ENCODE peak calls at places on chromosomes 13 and 19, in eight cellular contexts. R is SK-N-SH, Y is fibroblast of lung, J is left lung, B is suprapubic skin, U is neuronal stem cell, K is heart right ventricle, O is RWPE2. C is an unnamed sample. For H3K4me1, the result is how much of the 10 kb centered on the place peaks cover.

GRCh38 chr19:42253245-42254082 is 1.5 kb downstream of the ERF start:
- DNase-seq in R (peak), Y (peak), J (peak), B (peak), U (peak), K (peak), O (no peak), C (peak)

GRCh38 chr19:2167896-2168618 is 4.3 kb downstream of the DOT1L start:
- DNase-seq in R (no peak), Y (peak), J (peak), B (no peak), U (no peak), K (peak), O (no peak), C (no peak)

GRCh38 chr13:54029226-54029625 is 1000.6 kb downstream of the OLFM4 start:
- DNase-seq in R (no peak), Y (no peak), J (no peak), B (no peak), U (peak), K (no peak), O (no peak), C (no peak)

GRCh38 chr19:30071871-30072270 is 129.8 kb downstream of the URI1 start:
- DNase-seq in R (no peak), Y (no peak), J (peak), B (peak), U (no peak), K (no peak), O (peak), C (no peak)

GRCh38 chr19:10643968-10644290 is 10.2 kb upstream of the ILF3 start:
- DNase-seq in R (peak), Y (no peak), J (no peak), B (no peak), U (no peak), K (no peak), O (no peak), C (no peak)

GRCh38 chr13:101424381-101425155 is 8.3 kb upstream of the NALCN start:
- DNase-seq in R (no peak), Y (peak), J (no peak), B (no peak), U (no peak), K (no peak), O (no peak), C (no peak)

GRCh38 chr19:1936916-1937610 is 3.9 kb upstream of the CSNK1G2 start:
- DNase-seq in R (no peak), Y (no peak), J (no peak), B (no peak), U (no peak), K (no peak), O (no peak), C (no peak)

GRCh38 chr13:72218966-72219365 is 352.0 kb upstream of the DACH1 start:
- DNase-seq in R (no peak), Y (no peak), J (no peak), B (no peak), U (no peak), K (no peak), O (no peak), C (no peak)

GRCh38 chr19:46049597-46049996 is 8.8 kb upstream of the IGFL4 start:
- DNase-seq in R (no peak), Y (no peak), J (no peak), B (no peak), U (no peak), K (no peak), O (no peak), C (no peak)

GRCh38 chr13:41418751-41419150 is 38.6 kb upstream of the RGCC start:
- DNase-seq in R (no peak), Y (no peak), J (no peak), B (no peak), U (no peak), K (no peak), O (no peak), C (no peak)

GRCh38 chr13:83568019-83568418 is 314.3 kb downstream of the SLITRK1 start:
- DNase-seq in R (no peak), Y (no peak), J (no peak), B (no peak), U (no peak), K (no peak), O (no peak), C (no peak)

GRCh38 chr19:48501961-48502719 is 9.5 kb downstream of the LMTK3 start:
- DNase-seq in R (peak), Y (no peak), J (peak), B (peak), U (peak), K (no peak), O (peak), C (peak)

GRCh38 chr19:4343845-4344713 is 717 bp downstream of the MPND start:
- DNase-seq in R (no peak), Y (no peak), J (no peak), B (no peak), U (no peak), K (no peak), O (no peak), C (no peak)

GRCh38 chr13:40247845-40248244 is 418.6 kb downstream of the FOXO1 start:
- DNase-seq in R (no peak), Y (peak), J (no peak), B (no peak), U (no peak), K (no peak), O (no peak), C (no peak)

GRCh38 chr13:40252241-40252640 is 414.2 kb downstream of the FOXO1 start:
- DNase-seq in R (no peak), Y (no peak), J (no peak), B (no peak), U (no peak), K (no peak), O (no peak), C (no peak)

GRCh38 chr13:40254394-40254793 is 412.0 kb downstream of the FOXO1 start:
- DNase-seq in R (no peak), Y (no peak), J (no peak), B (no peak), U (no peak), K (no peak), O (no peak), C (no peak)

GRCh38 chr13:40255551-40255950 is 410.9 kb downstream of the FOXO1 start:
- DNase-seq in R (no peak), Y (no peak), J (no peak), B (no peak), U (no peak), K (no peak), O (no peak), C (no peak)

DNA sequence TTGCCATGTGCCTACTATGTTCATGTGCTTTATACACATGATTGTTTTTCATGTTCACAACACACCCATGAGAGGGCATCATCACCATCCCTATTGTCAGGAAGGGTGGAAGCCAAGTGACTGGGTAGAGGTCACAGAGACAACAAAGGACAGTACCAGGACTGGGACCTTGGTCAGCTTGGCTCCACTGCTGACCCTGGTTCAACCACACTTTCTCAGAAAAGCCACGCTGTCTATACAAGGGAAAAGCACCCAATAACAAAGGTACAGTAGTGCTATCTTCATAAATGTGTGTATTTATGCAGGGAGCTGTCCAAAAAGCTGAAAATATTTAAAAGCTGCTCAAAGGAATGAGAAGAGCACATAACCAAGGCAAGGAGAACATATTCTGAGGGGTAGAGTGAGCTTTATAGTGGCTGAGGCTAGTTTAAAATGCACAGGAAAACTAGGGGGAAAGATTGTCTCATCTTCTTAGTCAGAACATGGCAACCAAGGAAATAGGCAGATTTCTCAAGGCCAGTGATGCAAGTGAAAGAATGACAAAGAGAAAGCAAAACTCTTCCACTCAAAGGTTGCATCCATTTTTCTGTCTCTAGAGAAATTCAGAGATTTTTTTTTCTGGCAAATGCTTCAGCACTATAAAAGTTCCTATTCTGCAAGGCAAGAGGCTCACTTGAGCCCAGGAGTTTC is 415.0 kb downstream of the FOXO1 start:
- DNase-seq in R (no peak), Y (peak), J (no peak), B (no peak), U (no peak), K (no peak), O (no peak), C (no peak)
- H3K27ac ChIP-seq in R (no peak), Y (no peak), J (no peak), B (peak), U (no peak), K (no peak), O (no peak), C (no peak)

DNA sequence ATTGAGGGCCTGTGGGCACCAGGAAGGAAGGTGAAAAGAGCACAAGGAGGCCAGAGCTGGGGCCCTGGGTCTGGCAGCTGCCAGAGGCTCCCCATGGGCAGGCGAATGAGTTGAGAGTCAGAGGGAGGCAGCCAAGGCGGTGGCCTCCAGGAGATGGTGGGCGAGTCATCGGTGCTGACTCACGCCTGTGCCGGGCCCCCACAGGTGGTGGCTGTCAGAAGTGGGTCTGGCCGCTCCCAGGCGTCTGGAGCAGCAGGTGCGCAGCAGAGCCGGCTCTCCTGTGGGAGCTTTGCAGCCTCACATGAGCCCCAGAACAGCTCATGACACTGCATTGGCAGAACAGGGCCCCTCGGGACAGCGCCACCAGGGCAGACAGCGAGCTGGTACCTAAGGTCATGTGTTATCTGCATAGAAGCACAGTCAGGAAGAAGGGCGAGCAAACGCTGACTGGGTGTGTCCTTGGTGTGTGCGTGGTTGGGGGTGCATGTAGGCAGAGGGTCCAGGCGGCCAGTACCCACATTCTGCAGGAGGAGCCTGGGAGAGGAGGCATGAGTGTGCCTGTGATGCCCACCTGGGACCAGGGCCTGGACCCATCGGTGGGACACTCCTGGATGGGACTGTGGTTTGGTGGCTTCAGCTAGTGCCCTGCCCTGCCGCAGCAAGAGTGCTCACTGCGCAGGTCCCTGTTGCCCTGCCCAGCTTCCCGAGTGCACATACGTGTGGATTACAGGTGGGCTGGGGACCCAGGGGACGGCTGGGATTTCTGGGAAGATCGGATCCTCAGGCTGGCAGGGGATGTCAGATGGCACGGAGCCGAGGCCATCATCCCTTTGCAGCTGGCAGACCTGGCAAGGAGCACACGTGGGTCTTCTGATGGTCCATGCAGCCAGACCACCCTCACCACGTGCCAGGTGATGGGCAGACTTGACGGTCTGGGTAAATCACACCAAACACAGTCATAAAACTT is 69.0 kb downstream of the CHST8 start:
- DNase-seq in R (peak), Y (no peak), J (no peak), B (peak), U (no peak), K (no peak), O (peak), C (no peak)
- H3K4me1 ChIP-seq in R (half or more), Y (under half), J (under half), B (under half), U (under half), K (under half), O (under half), C (under half)

GRCh38 chr13:31245974-31246373 is 46.2 kb downstream of the B3GLCT start:
- DNase-seq in R (no peak), Y (no peak), J (no peak), B (no peak), U (no peak), K (no peak), O (no peak), C (no peak)
- H3K27ac ChIP-seq in R (no peak), Y (no peak), J (no peak), B (no peak), U (no peak), K (no peak), O (no peak), C (no peak)

GRCh38 chr13:92460479-92460878 is 766.1 kb upstream of the GPC6 start:
- DNase-seq in R (no peak), Y (no peak), J (no peak), B (no peak), U (no peak), K (no peak), O (no peak), C (no peak)
- H3K4me1 ChIP-seq in R (under half), Y (under half), J (under half), B (under half), U (under half), K (under half), O (under half), C (under half)

DNA sequence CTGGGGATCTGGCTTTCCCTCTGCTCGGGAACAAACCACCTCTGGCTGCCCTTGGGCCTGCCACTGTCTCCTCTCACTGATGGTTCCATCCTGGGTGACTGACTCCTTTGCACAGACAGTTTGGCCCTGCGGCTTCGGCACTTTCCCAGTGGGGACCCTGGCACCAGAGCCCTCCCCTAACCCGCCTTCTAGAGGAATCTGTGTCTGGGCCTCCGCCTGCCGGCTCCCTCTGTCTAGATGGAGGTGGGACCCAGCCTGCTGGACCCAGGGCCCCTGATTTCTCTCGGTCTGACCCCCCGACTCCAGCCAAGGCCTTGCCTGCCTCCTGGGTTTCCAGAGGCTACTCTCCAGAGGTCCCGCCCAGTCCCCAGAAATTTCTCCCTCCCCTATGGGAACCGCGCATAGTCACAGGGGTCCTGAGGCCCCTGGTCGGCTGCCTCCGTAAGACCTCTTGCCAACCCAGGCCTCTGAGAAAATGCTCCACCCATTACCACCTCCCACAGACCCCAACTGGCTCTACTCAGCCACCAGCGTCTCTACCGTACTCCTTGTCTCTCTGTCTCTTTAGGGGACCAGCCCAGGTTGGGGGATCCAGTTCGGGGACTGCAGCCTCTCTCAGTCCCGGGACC is 2.7 kb downstream of the CCDC106 start:
- DNase-seq in R (peak), Y (no peak), J (no peak), B (no peak), U (no peak), K (no peak), O (no peak), C (no peak)
- H3K27ac ChIP-seq in R (no peak), Y (no peak), J (no peak), B (no peak), U (no peak), K (no peak), O (no peak), C (no peak)

GRCh38 chr13:109755997-109756396 is 30.4 kb downstream of the IRS2 start:
- DNase-seq in R (no peak), Y (no peak), J (no peak), B (no peak), U (no peak), K (no peak), O (no peak), C (no peak)
- H3K4me1 ChIP-seq in R (half or more), Y (under half), J (under half), B (under half), U (under half), K (under half), O (under half), C (under half)

GRCh38 chr13:28723806-28724205 is 5.0 kb upstream of the SLC46A3 start:
- DNase-seq in R (no peak), Y (no peak), J (no peak), B (no peak), U (no peak), K (no peak), O (no peak), C (no peak)
- H3K27ac ChIP-seq in R (no peak), Y (no peak), J (no peak), B (no peak), U (no peak), K (no peak), O (no peak), C (no peak)

GRCh38 chr19:35753634-35754364 is 3.0 kb downstream of the HSPB6 start:
- DNase-seq in R (no peak), Y (peak), J (no peak), B (no peak), U (no peak), K (no peak), O (peak), C (no peak)
- H3K4me1 ChIP-seq in R (under half), Y (under half), J (under half), B (under half), U (under half), K (under half), O (under half), C (under half)

GRCh38 chr19:13381827-13382632 is 124.2 kb downstream of the CACNA1A start:
- DNase-seq in R (no peak), Y (no peak), J (no peak), B (no peak), U (no peak), K (no peak), O (no peak), C (no peak)

GRCh38 chr19:13382633-13382938 is 123.7 kb downstream of the CACNA1A start:
- DNase-seq in R (no peak), Y (no peak), J (no peak), B (no peak), U (no peak), K (no peak), O (no peak), C (no peak)
- H3K27ac ChIP-seq in R (no peak), Y (no peak), J (no peak), B (no peak), U (no peak), K (no peak), O (no peak), C (no peak)

GRCh38 chr13:51815848-51816247 is 11.9 kb upstream of the DHRS12 start:
- DNase-seq in R (no peak), Y (no peak), J (no peak), B (no peak), U (no peak), K (no peak), O (no peak), C (no peak)
- H3K4me1 ChIP-seq in R (under half), Y (under half), J (under half), B (under half), U (under half), K (under half), O (under half), C (half or more)